ENCODE peak calls at places on chromosomes 5 and 9, in four cellular contexts. C is HuH-7; X is activated gamma-delta T cell treated with Interleukin-2 at 50 U/mL for 16 hours; V is stimulated activated CD4-positive, alpha-beta T cell treated with anti-CD3 and anti-CD28 coated beads, Interleukin-2, amount 100 ng/mL, for 24 hours. T is an unnamed sample.

GRCh38 chr5:44774279-44774880 is 34.4 kb upstream of the MRPS30 start:
- DNase-seq in C (peak; percentile 8), X (no peak), V (no peak), T (no peak)

GRCh38 chr5:31921852-31922305 is 252.2 kb downstream of the GOLPH3 start:
- DNase-seq in C (no peak), X (no peak), V (no peak), T (no peak)

GRCh38 chr5:10567781-10568321 is 4.0 kb downstream of the ANKRD33B start:
- DNase-seq in C (no peak), X (no peak), V (no peak), T (no peak)

GRCh38 chr9:88092699-88093359 is 45.4 kb downstream of the SPATA31C2 start:
- DNase-seq in C (peak; percentile 28), X (no peak), V (no peak), T (no peak)

GRCh38 chr5:144547098-144547499 is 376.4 kb downstream of the KCTD16 start:
- DNase-seq in C (no peak), X (no peak), V (no peak), T (no peak)

GRCh38 chr5:135898651-135899050 is 3.0 kb upstream of the IL9 start:
- DNase-seq in C (no peak), X (no peak), V (no peak), T (no peak)

GRCh38 chr5:175493260-175493659 is 14.9 kb downstream of the SFXN1 start:
- DNase-seq in C (no peak), X (no peak), V (no peak), T (no peak)

GRCh38 chr9:75429531-75430454 is 341.5 kb downstream of the OSTF1 start:
- DNase-seq in C (peak; percentile 47), X (no peak), V (no peak), T (no peak)

GRCh38 chr5:82334856-82335255 is 56.7 kb upstream of the RPS23 start:
- DNase-seq in C (no peak), X (no peak), V (no peak), T (no peak)

GRCh38 chr9:98240475-98240874 is 15.0 kb downstream of the TBC1D2 start:
- DNase-seq in C (no peak), X (no peak), V (no peak), T (no peak)

GRCh38 chr5:159936686-159937329 is 20.5 kb downstream of the ADRA1B start:
- DNase-seq in C (no peak), X (no peak), V (no peak), T (no peak)

GRCh38 chr9:134834957-134835419 is 45.6 kb upstream of the FCN2 start:
- DNase-seq in C (no peak), X (no peak), V (no peak), T (no peak)

GRCh38 chr9:105341784-105342183 is 97.3 kb downstream of the SLC44A1 start:
- DNase-seq in C (no peak), X (no peak), V (no peak), T (no peak)

GRCh38 chr5:43609752-43610151 is 6.8 kb downstream of the NNT start:
- DNase-seq in C (peak; percentile 47), X (no peak), V (no peak), T (no peak)

GRCh38 chr9:99269429-99269828 is 47.3 kb downstream of the SEC61B start:
- DNase-seq in C (no peak), X (no peak), V (no peak), T (no peak)

GRCh38 chr9:88106492-88106891 is 31.8 kb downstream of the SPATA31C2 start:
- DNase-seq in C (no peak), X (no peak), V (peak; percentile 23), T (no peak)

GRCh38 chr9:133362359-133363044 is 6.2 kb downstream of the SURF2 start:
- DNase-seq in C (no peak), X (no peak), V (no peak), T (no peak)

GRCh38 chr5:1116977-1117376 is 5.1 kb upstream of the SLC12A7 start:
- DNase-seq in C (no peak), X (no peak), V (no peak), T (no peak)

GRCh38 chr5:59020611-59021285 is 437.9 kb downstream of the RAB3C start:
- DNase-seq in C (no peak), X (no peak), V (peak; percentile 20), T (no peak)

GRCh38 chr5:141783599-141784296 is 94.5 kb downstream of the PCDH1 start:
- DNase-seq in C (no peak), X (no peak), V (no peak), T (no peak)

GRCh38 chr9:127569819-127570401 is 42.2 kb upstream of the STXBP1 start:
- DNase-seq in C (no peak), X (no peak), V (peak; percentile 31), T (peak; percentile 52)

GRCh38 chr9:89606567-89607311 is 1.9 kb downstream of the GADD45G start:
- DNase-seq in C (no peak), X (no peak), V (peak; percentile 48), T (no peak)

GRCh38 chr9:23962101-23962500 is 136.1 kb upstream of the ELAVL2 start:
- DNase-seq in C (no peak), X (no peak), V (no peak), T (no peak)

GRCh38 chr9:78239506-78239905 is 3.6 kb downstream of the CEP78 start:
- DNase-seq in C (peak; percentile 16), X (no peak), V (no peak), T (no peak)

GRCh38 chr5:40518511-40518917 is 161.2 kb upstream of the PTGER4 start:
- DNase-seq in C (no peak), X (no peak), V (no peak), T (no peak)

GRCh38 chr5:91018712-91019371 is 364.3 kb downstream of the ARRDC3 start:
- DNase-seq in C (no peak), X (no peak), V (no peak), T (no peak)

GRCh38 chr5:157665467-157666085 is 5.8 kb upstream of the C5orf52 start:
- DNase-seq in C (no peak), X (no peak), V (no peak), T (no peak)

GRCh38 chr9:14674630-14675029 is 18.6 kb downstream of the ZDHHC21 start:
- DNase-seq in C (no peak), X (no peak), V (no peak), T (no peak)

GRCh38 chr5:31479706-31480105 is 52.2 kb downstream of the DROSHA start:
- DNase-seq in C (no peak), X (no peak), V (no peak), T (no peak)

T was measured in activated T-helper 2 cell treated with anti-CD3 and anti-CD28 coated beads, Interferon-gamma antibody, Interleukin-2, Interleukin-4, amounts not matched to agents 10 μg/mL and 5 μg/mL and 100 μg/mL, durations not matched to agents 14 hours and 24 hours and 36 hours.